ENCODE peak calls at places on chromosomes 6 and 20, in nine cellular contexts. G is activated T-cell treated with anti-CD3 and anti-CD28 coated beads for 1 hour; E is naive B cell; N is NCI-H774; S is astrocyte of the spinal cord; P is RPMI7951; F is PC-3; A is amygdala; C is activated CD4-positive, alpha-beta T cell treated with anti-CD3 and anti-CD28 coated beads, Interleukin-2, amount 10 ng/mL, durations not matched to agents 7 days and 5 days. W is an unnamed sample.

GRCh38 chr6:38975621-38976049 is 72.9 kb upstream of the GLP1R start:
- DNase-seq in S (no peak), C (no peak), G (no peak), F (peak), E (no peak), P (no peak), A (no peak), N (no peak), W (no peak)

GRCh38 chr6:108559884-108560462 is 744 bp upstream of the FOXO3 start:
- DNase-seq in S (peak), N (peak), F (peak), A (peak), E (no peak), G (peak), C (no peak), P (peak), W (peak)

GRCh38 chr20:23048283-23049200 is 930 bp downstream of the THBD start:
- DNase-seq in A (no peak), C (peak), P (peak), G (no peak), N (peak), E (no peak), S (no peak), F (peak), W (peak)

GRCh38 chr6:93423542-93423941 is 4.2 kb upstream of the EPHA7 start:
- DNase-seq in F (peak), G (no peak), S (peak), A (peak), C (peak), E (no peak), N (peak), P (peak), W (no peak)

GRCh38 chr20:47314647-47315338 is 41.7 kb downstream of the ZMYND8 start:
- DNase-seq in S (no peak), P (no peak), E (no peak), F (no peak), C (no peak), N (no peak), G (no peak), A (no peak), W (no peak)

GRCh38 chr6:74946961-74947360 is 258.9 kb downstream of the COL12A1 start:
- DNase-seq in N (no peak), E (no peak), G (no peak), S (peak), A (no peak), C (no peak), F (peak), P (peak), W (peak)

GRCh38 chr6:113306552-113307145 is 550.5 kb upstream of the MARCKS start:
- DNase-seq in G (no peak), S (no peak), A (peak), N (no peak), P (peak), C (peak), F (peak), E (peak), W (peak)

GRCh38 chr6:109230444-109230843 is 135.1 kb downstream of the CEP57L1 start:
- DNase-seq in S (no peak), C (no peak), P (no peak), N (no peak), G (no peak), E (no peak), A (no peak), F (no peak), W (no peak)

GRCh38 chr6:138007014-138007472 is 100.2 kb downstream of the PERP start:
- DNase-seq in N (peak), C (peak), G (no peak), E (no peak), F (peak), A (no peak), P (peak), S (peak), W (peak)

GRCh38 chr6:106334646-106335448 is 9.3 kb upstream of the ATG5 start:
- DNase-seq in G (peak), A (peak), N (peak), E (peak), S (peak), C (peak), P (peak), F (peak), W (peak)

GRCh38 chr6:11009353-11009752 is 34.8 kb downstream of the ELOVL2 start:
- DNase-seq in P (peak), F (peak), N (no peak), A (no peak), E (no peak), C (no peak), G (no peak), S (peak), W (peak)

GRCh38 chr6:118509009-118509617 is 39.0 kb upstream of the PLN start:
- DNase-seq in N (peak), F (peak), G (no peak), A (no peak), P (peak), E (no peak), S (peak), C (no peak), W (no peak)

GRCh38 chr6:16514249-16514648 is 247.0 kb downstream of the ATXN1 start:
- DNase-seq in E (no peak), F (peak), P (peak), C (peak), G (no peak), S (peak), N (no peak), A (no peak), W (peak)